ENCODE peak calls at places on chromosomes 4 and X, in four cellular contexts. One of them, this sample, is unnamed.

GRCh38 chrX:153161952-153162351 is 17.1 kb upstream of the MAGEA1 start:
- DNase-seq in H9: no peak
- DNase-seq in H1: no peak
- DNase-seq in mesendoderm: no peak
- DNase-seq in this sample: no peak

GRCh38 chrX:154010330-154011087 is 9.2 kb downstream of the IRAK1 start:
- DNase-seq in mesendoderm: no peak
- DNase-seq in H1: no peak
- DNase-seq in H9: no peak
- DNase-seq in this sample: no peak

GRCh38 chr4:36508390-36508789 is 227.0 kb downstream of the DTHD1 start:
- DNase-seq in H9: no peak
- DNase-seq in H1: no peak
- DNase-seq in mesendoderm: no peak
- DNase-seq in this sample: no peak

GRCh38 chr4:98383431-98384106 is 122.4 kb downstream of the RAP1GDS1 start:
- DNase-seq in H9: no peak
- DNase-seq in H1: no peak
- DNase-seq in mesendoderm: no peak
- DNase-seq in this sample: no peak

GRCh38 chrX:10015711-10016515 is 48.8 kb downstream of the CLDN34 start:
- DNase-seq in H9: peak
- DNase-seq in H1: no peak
- DNase-seq in mesendoderm: peak
- DNase-seq in this sample: peak

GRCh38 chr4:106522839-106523238 is 154.3 kb upstream of the GIMD1 start:
- DNase-seq in H9: no peak
- DNase-seq in H1: no peak
- DNase-seq in mesendoderm: no peak
- DNase-seq in this sample: peak

GRCh38 chr4:73603307-73603710 is 16.9 kb downstream of the RASSF6 start:
- DNase-seq in H9: no peak
- DNase-seq in H1: no peak
- DNase-seq in mesendoderm: no peak
- DNase-seq in this sample: peak

GRCh38 chr4:72031868-72032619 is at the start of gene NPFFR2:
- DNase-seq in H1: peak
- DNase-seq in H9: peak
- DNase-seq in mesendoderm: peak
- DNase-seq in this sample: no peak

GRCh38 chr4:162506253-162506652 is 342.5 kb upstream of the FSTL5 start:
- DNase-seq in H9: no peak
- DNase-seq in mesendoderm: no peak
- DNase-seq in H1: no peak
- DNase-seq in this sample: no peak

GRCh38 chr4:7365472-7366179 is 69.1 kb downstream of the PSAPL1 start:
- DNase-seq in H1: no peak
- DNase-seq in H9: no peak
- DNase-seq in mesendoderm: no peak
- DNase-seq in this sample: no peak

GRCh38 chr4:2799971-2800690 is 7.2 kb downstream of the SH3BP2 start:
- DNase-seq in H9: no peak
- DNase-seq in mesendoderm: no peak
- DNase-seq in H1: no peak
- DNase-seq in this sample: no peak
- H3K18ac ChIP-seq in H9: no peak
- H3K18ac ChIP-seq in mesendoderm: no peak
- H3K18ac ChIP-seq in H1: peak
- H3K18ac ChIP-seq in this sample: peak

GRCh38 chr4:80092088-80092487 is 19.1 kb upstream of the ANTXR2 start:
- DNase-seq in H9: no peak
- DNase-seq in H1: no peak
- DNase-seq in mesendoderm: no peak
- DNase-seq in this sample: no peak

GRCh38 chr4:80091688-80092087 is 18.7 kb upstream of the ANTXR2 start:
- DNase-seq in H9: no peak
- DNase-seq in H1: no peak
- DNase-seq in mesendoderm: no peak
- DNase-seq in this sample: no peak

GRCh38 chr4:80094191-80094590 is 21.2 kb upstream of the ANTXR2 start:
- DNase-seq in mesendoderm: no peak
- DNase-seq in H9: no peak
- DNase-seq in H1: no peak
- DNase-seq in this sample: peak

GRCh38 chr4:80092847-80093246 is 19.8 kb upstream of the ANTXR2 start:
- DNase-seq in H9: no peak
- DNase-seq in H1: no peak
- DNase-seq in mesendoderm: no peak
- DNase-seq in this sample: no peak

GRCh38 chr4:80093563-80093962 is 20.5 kb upstream of the ANTXR2 start:
- DNase-seq in H9: no peak
- DNase-seq in mesendoderm: no peak
- DNase-seq in H1: no peak
- DNase-seq in this sample: no peak
- H4K5ac ChIP-seq in H9: no peak
- H4K5ac ChIP-seq in mesendoderm: no peak
- H4K5ac ChIP-seq in H1: no peak
- H4K5ac ChIP-seq in this sample: no peak

GRCh38 chr4:10087152-10087791 is 29.3 kb downstream of the WDR1 start:
- DNase-seq in mesendoderm: no peak
- DNase-seq in H1: no peak
- DNase-seq in H9: no peak
- DNase-seq in this sample: no peak
- H3K18ac ChIP-seq in mesendoderm: no peak
- H3K18ac ChIP-seq in H1: no peak
- H3K18ac ChIP-seq in H9: no peak
- H3K18ac ChIP-seq in this sample: no peak

GRCh38 chr4:62131049-62131448 is 930.9 kb downstream of the ADGRL3 start:
- DNase-seq in H9: no peak
- DNase-seq in H1: no peak
- DNase-seq in mesendoderm: no peak
- DNase-seq in this sample: no peak

DNA sequence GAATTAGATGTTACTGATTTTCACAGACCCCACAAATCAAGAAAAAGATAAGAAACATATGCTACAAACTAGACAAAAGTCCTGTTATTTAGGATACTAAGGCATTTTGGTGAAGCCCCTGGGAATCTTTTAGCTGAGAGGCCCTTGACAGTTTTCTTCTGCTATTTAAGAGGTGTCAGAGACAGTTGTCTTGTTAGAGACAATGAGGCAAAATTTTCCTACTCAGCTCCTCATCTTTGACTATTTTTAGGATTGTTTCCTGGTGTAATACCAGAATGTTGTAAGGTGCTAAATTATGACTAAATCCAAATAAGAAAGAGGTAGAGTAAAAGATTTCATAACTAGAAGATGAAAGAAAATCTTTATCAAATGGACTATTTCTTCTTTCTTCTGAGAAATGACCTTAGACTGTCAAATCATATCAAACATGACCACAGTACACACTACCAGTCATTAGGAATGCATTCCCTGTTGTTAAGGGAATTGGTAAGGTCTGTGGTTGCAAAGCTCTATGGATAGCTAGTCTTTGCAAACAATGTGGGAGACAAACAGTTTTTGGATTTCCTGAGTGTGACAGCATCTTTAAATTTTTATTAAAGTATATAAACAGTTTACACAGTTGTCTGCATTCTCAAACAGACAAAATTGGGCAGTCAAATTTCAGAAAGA is 926.1 kb downstream of the ADGRL3 start:
- DNase-seq in H9: no peak
- DNase-seq in H1: no peak
- DNase-seq in mesendoderm: no peak
- DNase-seq in this sample: no peak
- H4K5ac ChIP-seq in H9: no peak
- H4K5ac ChIP-seq in H1: no peak
- H4K5ac ChIP-seq in mesendoderm: no peak
- H4K5ac ChIP-seq in this sample: no peak

GRCh38 chr4:122922877-122923511 is 597 bp upstream of the NUDT6 start:
- DNase-seq in H1: no peak
- DNase-seq in H9: peak
- DNase-seq in mesendoderm: peak
- DNase-seq in this sample: peak

GRCh38 chr4:122921300-122921699 is 1.1 kb downstream of the NUDT6 start:
- DNase-seq in H1: no peak
- DNase-seq in H9: no peak
- DNase-seq in mesendoderm: no peak
- DNase-seq in this sample: no peak

GRCh38 chr4:122917731-122918130 is 4.7 kb downstream of the NUDT6 start:
- DNase-seq in H9: no peak
- DNase-seq in mesendoderm: no peak
- DNase-seq in H1: no peak
- DNase-seq in this sample: peak

GRCh38 chr4:122920473-122920872 is 1.9 kb downstream of the NUDT6 start:
- DNase-seq in H1: no peak
- DNase-seq in mesendoderm: no peak
- DNase-seq in H9: no peak
- DNase-seq in this sample: no peak

DNA sequence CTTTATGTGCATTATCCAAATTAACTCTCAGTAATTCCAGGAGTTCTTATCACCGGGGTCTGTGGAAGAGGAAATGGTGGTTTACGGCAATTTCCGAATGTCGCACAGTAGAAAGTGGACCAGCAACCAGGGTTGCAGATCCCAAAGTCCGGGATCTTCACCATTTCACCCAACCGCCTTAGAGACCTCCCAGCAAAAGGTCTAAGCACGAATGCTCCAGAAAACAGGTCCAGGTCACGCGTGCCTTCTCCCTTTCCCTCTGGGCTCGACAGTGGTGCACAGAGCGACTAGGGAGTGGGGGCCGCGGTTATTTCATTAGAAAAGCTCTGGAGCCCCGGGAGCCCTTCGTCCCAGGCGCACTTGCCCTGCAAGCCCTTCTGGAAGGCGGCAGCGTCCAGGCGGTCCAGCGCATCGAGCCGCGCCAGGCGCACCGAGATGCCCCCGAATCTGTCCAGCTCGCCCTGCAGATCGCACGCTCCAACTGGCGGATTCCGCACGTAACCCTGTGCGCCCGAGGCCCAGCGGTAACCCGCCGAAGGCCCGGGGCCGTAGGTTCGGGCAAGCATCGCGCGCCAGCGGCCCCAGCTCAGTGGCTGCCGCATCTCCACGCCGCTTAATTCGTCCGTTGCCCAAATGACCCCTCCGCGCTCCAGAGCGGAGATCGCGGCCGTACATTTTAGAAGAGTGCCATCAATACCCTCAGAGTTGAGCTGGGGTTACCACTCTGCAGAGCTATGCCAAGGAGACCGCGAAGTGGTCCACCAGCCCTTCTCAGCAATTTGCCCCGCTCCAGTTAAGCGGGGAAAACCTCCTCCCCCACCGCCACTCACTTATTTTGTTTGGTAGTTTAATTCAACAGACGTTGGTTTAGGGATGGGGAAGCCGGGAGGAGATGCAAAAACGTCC is at the start of gene NUDT6:
- DNase-seq in mesendoderm: peak
- DNase-seq in H9: peak
- DNase-seq in H1: no peak
- DNase-seq in this sample: peak
- H3K18ac ChIP-seq in mesendoderm: peak
- H3K18ac ChIP-seq in H9: peak
- H3K18ac ChIP-seq in H1: peak
- H3K18ac ChIP-seq in this sample: peak

DNA sequence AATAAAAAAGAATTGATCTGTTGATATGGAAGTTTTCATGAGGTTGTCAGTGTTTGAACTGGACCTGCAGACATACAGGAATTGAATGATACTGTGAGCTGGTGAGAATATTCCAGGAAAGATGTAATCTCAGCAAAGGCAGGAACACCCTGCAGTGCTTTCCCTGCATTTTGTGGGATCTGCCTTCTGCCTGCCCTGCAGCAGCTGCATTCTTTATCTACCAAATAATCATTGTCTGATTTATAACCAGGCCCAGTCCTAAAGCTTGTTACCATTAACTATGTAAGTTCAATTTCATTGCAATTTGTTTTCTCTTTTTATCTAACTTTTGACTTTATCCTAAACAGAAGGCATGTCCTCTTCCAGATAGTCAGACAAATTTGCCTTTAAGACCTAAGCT is 99.9 kb upstream of the NOCT start:
- DNase-seq in H9: no peak
- DNase-seq in mesendoderm: peak
- DNase-seq in H1: no peak
- DNase-seq in this sample: no peak
- H4K5ac ChIP-seq in H9: no peak
- H4K5ac ChIP-seq in mesendoderm: no peak
- H4K5ac ChIP-seq in H1: no peak
- H4K5ac ChIP-seq in this sample: no peak

DNA sequence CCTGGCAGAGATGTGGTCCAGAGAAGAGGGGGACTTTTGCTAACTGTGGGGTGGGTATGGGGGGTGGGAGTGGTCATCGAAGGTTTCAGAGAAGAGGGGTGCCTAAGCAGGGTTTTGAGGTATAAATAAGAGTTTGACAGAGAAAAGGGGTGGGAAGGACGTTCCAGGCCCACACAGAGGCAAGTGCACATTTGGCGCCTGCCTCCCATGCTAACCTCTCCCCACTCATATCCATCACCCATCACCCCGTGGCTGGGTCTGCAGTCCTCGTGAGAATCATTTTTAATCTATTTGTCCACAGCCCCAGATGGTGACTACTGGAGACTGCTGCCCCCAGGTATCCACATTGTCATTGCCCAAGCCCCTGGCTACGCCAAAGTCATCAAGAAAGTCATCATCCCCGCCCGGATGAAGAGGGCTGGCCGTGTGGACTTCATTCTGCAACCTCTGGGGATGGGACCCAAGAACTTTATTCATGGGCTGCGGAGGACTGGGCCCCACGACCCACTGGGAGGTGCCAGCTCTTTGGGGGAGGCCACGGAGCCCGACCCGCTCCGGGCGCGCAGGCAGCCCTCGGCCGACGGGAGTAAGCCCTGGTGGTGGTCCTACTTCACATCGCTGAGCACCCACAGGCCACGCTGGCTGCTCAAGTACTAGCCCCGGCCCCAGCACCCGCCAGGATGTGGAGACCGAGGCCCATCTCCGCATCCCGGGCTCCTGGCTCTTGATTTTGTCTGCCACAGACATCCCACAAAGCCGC is 26.6 kb downstream of the CPZ start:
- DNase-seq in H1: no peak
- DNase-seq in H9: no peak
- DNase-seq in mesendoderm: no peak
- DNase-seq in this sample: no peak
- H3K18ac ChIP-seq in H1: no peak
- H3K18ac ChIP-seq in H9: no peak
- H3K18ac ChIP-seq in mesendoderm: no peak
- H3K18ac ChIP-seq in this sample: no peak

GRCh38 chr4:1554246-1554875 is 129.8 kb downstream of the FAM53A start:
- DNase-seq in mesendoderm: no peak
- DNase-seq in H9: no peak
- DNase-seq in H1: no peak
- DNase-seq in this sample: no peak
- H4K5ac ChIP-seq in mesendoderm: no peak
- H4K5ac ChIP-seq in H9: no peak
- H4K5ac ChIP-seq in H1: no peak
- H4K5ac ChIP-seq in this sample: no peak

DNA sequence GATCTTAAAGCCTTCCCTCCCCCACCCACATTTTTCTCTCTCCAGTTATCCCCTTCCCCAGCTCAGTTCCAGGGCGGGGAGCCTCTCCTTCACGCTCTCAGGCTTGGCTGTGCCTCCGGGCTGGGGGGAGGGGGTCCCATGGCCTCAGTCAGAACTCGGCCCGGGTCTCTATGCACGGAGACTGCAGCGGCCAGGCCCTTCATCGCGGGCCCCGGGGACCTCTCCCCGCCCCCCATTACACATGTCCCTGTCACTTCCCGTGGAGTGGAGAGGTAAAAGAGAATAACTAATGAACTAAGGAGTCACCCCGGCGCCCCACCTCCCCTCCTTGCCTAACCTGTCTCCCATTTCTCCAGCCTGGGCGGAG is 838 bp upstream of the PRICKLE3 start:
- DNase-seq in H1: no peak
- DNase-seq in H9: no peak
- DNase-seq in mesendoderm: peak
- DNase-seq in this sample: no peak
- H3K18ac ChIP-seq in H1: no peak
- H3K18ac ChIP-seq in H9: no peak
- H3K18ac ChIP-seq in mesendoderm: peak
- H3K18ac ChIP-seq in this sample: no peak

This sample was measured in IMR-90.